ENCODE peak calls at places on chromosomes 1 and 21, in four cellular contexts. N, C, A and I are unnamed samples.
A peak's percentile ranks its signal among the peaks of the same experiment; 100 is the strongest.

GRCh38 chr1:36536727-36537126 is 54.0 kb upstream of the CSF3R start:
- DNase-seq in N (no peak), C (no peak), A (no peak), I (no peak)

GRCh38 chr1:10733967-10734366 is 62.5 kb downstream of the CASZ1 start:
- DNase-seq in C (peak; percentile 62), A (no peak), N (no peak), I (no peak)

GRCh38 chr1:151458936-151459330 is 361 bp downstream of the POGZ start:
- DNase-seq in C (peak; percentile 80), A (peak; percentile 73), N (peak; percentile 43), I (peak; percentile 77)

GRCh38 chr1:154698320-154699096 is 90.5 kb upstream of the ADAR start:
- DNase-seq in N (no peak), A (no peak), C (no peak), I (no peak)

GRCh38 chr1:23246274-23246673 is 29.0 kb upstream of the HTR1D start:
- DNase-seq in A (no peak), N (no peak), C (no peak), I (no peak)

GRCh38 chr21:25569084-25569483 is 38.2 kb downstream of the MRPL39 start:
- DNase-seq in N (no peak), C (no peak), A (no peak), I (no peak)

GRCh38 chr1:116710326-116711060 is 43.0 kb upstream of the IGSF3 start:
- DNase-seq in A (no peak), N (no peak), C (no peak), I (no peak)

GRCh38 chr1:55524013-55524412 is 308.8 kb upstream of the USP24 start:
- DNase-seq in C (no peak), N (no peak), A (no peak), I (no peak)

GRCh38 chr21:21324297-21324696 is 326.1 kb downstream of the NCAM2 start:
- DNase-seq in N (no peak), A (no peak), C (no peak), I (no peak)

GRCh38 chr1:43034195-43034658 is 75.6 kb upstream of the SLC2A1 start:
- DNase-seq in N (no peak), A (no peak), C (no peak), I (no peak)

GRCh38 chr1:101239095-101240040 is 2.5 kb downstream of the S1PR1 start:
- DNase-seq in N (no peak), A (no peak), C (no peak), I (no peak)

GRCh38 chr21:46095106-46095719 is 2.7 kb upstream of the COL6A2 start:
- DNase-seq in A (no peak), C (no peak), N (no peak), I (no peak)

GRCh38 chr1:180930687-180931086 is 18.0 kb downstream of the KIAA1614 start:
- DNase-seq in C (no peak), A (no peak), N (no peak), I (no peak)

GRCh38 chr1:12597792-12598191 is 20.2 kb downstream of the DHRS3 start:
- DNase-seq in A (no peak), N (no peak), C (no peak), I (peak; percentile 82)

GRCh38 chr1:60833173-60833572 is 249.2 kb upstream of the NFIA start:
- DNase-seq in N (no peak), A (no peak), C (no peak), I (peak; percentile 42)

GRCh38 chr1:117570988-117571409 is 34.8 kb upstream of the TENT5C start:
- DNase-seq in C (peak; percentile 73), A (no peak), N (no peak), I (no peak)

GRCh38 chr1:99737016-99737415 is 29.4 kb downstream of the FRRS1 start:
- DNase-seq in A (peak; percentile 74), C (peak; percentile 58), N (no peak), I (no peak)

GRCh38 chr1:28915036-28915895 is 897 bp downstream of the EPB41 start:
- DNase-seq in N (no peak), C (peak; percentile 32), A (peak; percentile 45), I (no peak)

GRCh38 chr1:222889445-222889844 is 74.6 kb downstream of the DISP1 start:
- DNase-seq in N (no peak), C (no peak), A (peak; percentile 61), I (no peak)

GRCh38 chr1:193213998-193214397 is 27.6 kb upstream of the B3GALT2 start:
- DNase-seq in A (no peak), N (no peak), C (no peak), I (no peak)

GRCh38 chr1:107934573-107934972 is 30.4 kb downstream of the VAV3 start:
- DNase-seq in N (no peak), A (no peak), C (no peak), I (no peak)

GRCh38 chr1:172125812-172126430 is 284.6 kb downstream of the DNM3 start:
- DNase-seq in N (no peak), A (no peak), C (no peak), I (no peak)

GRCh38 chr1:119859647-119860046 is 36.7 kb downstream of the ADAM30 start:
- DNase-seq in N (no peak), A (peak; percentile 75), C (no peak), I (no peak)

GRCh38 chr1:55750020-55750995 is 535.1 kb upstream of the USP24 start:
- DNase-seq in C (no peak), N (no peak), A (no peak), I (no peak)

GRCh38 chr1:33055210-33055991 is 18.7 kb upstream of the AK2 start:
- DNase-seq in A (peak; percentile 89), C (peak; percentile 80), N (peak; percentile 27), I (peak; percentile 88)